ENCODE peak calls at places on chromosomes 6 and 20, in six cellular contexts. L is SJSA1, E is left lung, P is testis, J is ovary, S is heart left ventricle. W is an unnamed sample.

GRCh38 chr20:52318601-52319000 is 127.0 kb upstream of the ZFP64 start:
- DNase-seq in E (no peak), P (no peak), L (no peak), S (no peak), J (no peak), W (no peak)

GRCh38 chr20:44601801-44602204 is 19.4 kb downstream of the PKIG start:
- DNase-seq in P (peak; percentile 82), S (peak; percentile 84), L (no peak), E (no peak), J (peak; percentile 83), W (no peak)

GRCh38 chr20:31569163-31570020 is 35.7 kb upstream of the ID1 start:
- DNase-seq in J (peak; percentile 69), L (peak; percentile 78), E (no peak), P (peak; percentile 61), S (peak; percentile 66), W (peak; percentile 53)

GRCh38 chr6:53771780-53772624 is 22.8 kb upstream of the LRRC1 start:
- DNase-seq in L (no peak), E (no peak), J (no peak), S (no peak), P (no peak), W (no peak)

GRCh38 chr6:152746172-152746553 is 4.4 kb upstream of the VIP start:
- DNase-seq in L (peak; percentile 89), E (no peak), P (no peak), S (no peak), J (no peak), W (no peak)

GRCh38 chr20:20529597-20529996 is 161.7 kb downstream of the INSM1 start:
- DNase-seq in S (no peak), L (no peak), P (no peak), J (no peak), E (no peak), W (no peak)

GRCh38 chr6:108764580-108764950 is 83.7 kb upstream of the ARMC2 start:
- DNase-seq in E (no peak), L (no peak), J (no peak), P (peak; percentile 70), S (no peak), W (peak; percentile 61)

GRCh38 chr20:507933-508332 is 35.7 kb downstream of the CSNK2A1 start:
- DNase-seq in S (no peak), L (peak; percentile 23), J (no peak), E (no peak), P (no peak), W (no peak)

GRCh38 chr20:62861732-62862336 is at the start of gene TCFL5:
- DNase-seq in S (peak; percentile 91), J (peak; percentile 94), E (peak; percentile 92), P (peak; percentile 91), L (peak; percentile 66), W (peak; percentile 77)

GRCh38 chr6:148509789-148510581 is 167.3 kb downstream of the SASH1 start:
- DNase-seq in L (peak; percentile 65), P (peak; percentile 55), E (peak; percentile 63), S (peak; percentile 61), J (no peak), W (no peak)

GRCh38 chr6:53928641-53929339 is 134.0 kb downstream of the LRRC1 start:
- DNase-seq in L (no peak), E (no peak), J (no peak), S (no peak), P (no peak), W (no peak)

GRCh38 chr6:83403191-83403590 is 27.7 kb downstream of the ME1 start:
- DNase-seq in P (no peak), E (no peak), L (no peak), J (no peak), S (no peak), W (no peak)

GRCh38 chr6:29146154-29146553 is 24.6 kb upstream of the OR2J2 start:
- DNase-seq in J (no peak), L (no peak), E (no peak), P (no peak), S (no peak), W (no peak)

GRCh38 chr6:10722570-10722819 is 375 bp upstream of the TMEM14C start:
- DNase-seq in S (no peak), E (no peak), P (no peak), L (no peak), J (no peak), W (no peak)

GRCh38 chr6:654136-654535 is 2.8 kb downstream of the HUS1B start:
- DNase-seq in E (no peak), L (no peak), P (no peak), J (no peak), S (no peak), W (no peak)

GRCh38 chr6:89002523-89002922 is 39.1 kb upstream of the RNGTT start:
- DNase-seq in E (no peak), S (no peak), J (no peak), P (no peak), L (no peak), W (no peak)

GRCh38 chr6:85321926-85322325 is 128.0 kb upstream of the NT5E start:
- DNase-seq in S (no peak), L (no peak), J (no peak), E (no peak), P (no peak), W (no peak)

GRCh38 chr6:157884756-157885155 is 61.7 kb downstream of the SNX9 start:
- DNase-seq in P (no peak), J (no peak), E (no peak), S (no peak), L (no peak), W (no peak)

GRCh38 chr6:11064836-11065235 is 20.7 kb upstream of the ELOVL2 start:
- DNase-seq in E (no peak), L (no peak), S (no peak), J (no peak), P (no peak), W (no peak)

GRCh38 chr6:37516076-37516919 is 16.6 kb upstream of the CCDC167 start:
- DNase-seq in J (no peak), P (peak; percentile 50), L (peak; percentile 75), S (no peak), E (peak; percentile 40), W (peak; percentile 77)

GRCh38 chr6:169312658-169313346 is 59.2 kb upstream of the THBS2 start:
- DNase-seq in E (no peak), L (no peak), J (no peak), S (no peak), P (peak; percentile 37), W (no peak)

GRCh38 chr6:97032950-97033349 is 108.4 kb downstream of the KLHL32 start:
- DNase-seq in P (no peak), E (no peak), S (no peak), L (no peak), J (no peak), W (no peak)

GRCh38 chr6:133764011-133764812 is 124.7 kb upstream of the TCF21 start:
- DNase-seq in L (peak; percentile 98), P (no peak), J (no peak), E (no peak), S (no peak), W (no peak)
- H3K27me3 ChIP-seq in L (no peaks in the 10 kb centered on the region), P (no peaks in the 10 kb centered on the region), J (no peaks in the 10 kb centered on the region), E (no peaks in the 10 kb centered on the region), S (no peaks in the 10 kb centered on the region), W (no peaks in the 10 kb centered on the region)

GRCh38 chr6:47260021-47260420 is 49.7 kb downstream of the TNFRSF21 start:
- DNase-seq in S (no peak), E (no peak), P (no peak), J (no peak), L (no peak), W (no peak)
- H3K27me3 ChIP-seq in S (no peaks in the 10 kb centered on the region), E (no peaks in the 10 kb centered on the region), P (no peaks in the 10 kb centered on the region), J (no peaks in the 10 kb centered on the region), L (no peaks in the 10 kb centered on the region), W (no peaks in the 10 kb centered on the region)

GRCh38 chr20:19213946-19214490 is 1.6 kb downstream of the SLC24A3 start:
- DNase-seq in S (no peak), E (no peak), J (no peak), L (no peak), P (no peak), W (no peak)
- H3K27me3 ChIP-seq in S (no peaks in the 10 kb centered on the region), E (peaks cover 53% of the 10 kb centered on the region), J (no peaks in the 10 kb centered on the region), L (peaks cover 40% of the 10 kb centered on the region), P (no peaks in the 10 kb centered on the region), W (no peaks in the 10 kb centered on the region)

GRCh38 chr6:40585218-40585617 is 1.9 kb downstream of the LRFN2 start:
- DNase-seq in S (no peak), P (no peak), J (no peak), E (no peak), L (no peak), W (no peak)
- H3K27me3 ChIP-seq in S (peaks cover 20% of the 10 kb centered on the region), P (no peaks in the 10 kb centered on the region), J (no peaks in the 10 kb centered on the region), E (peaks cover 81% of the 10 kb centered on the region), L (peaks cover 35% of the 10 kb centered on the region), W (no peaks in the 10 kb centered on the region)

GRCh38 chr20:7022597-7022996 is 255.1 kb downstream of the BMP2 start:
- DNase-seq in J (no peak), S (no peak), E (no peak), P (no peak), L (no peak), W (no peak)
- H3K27me3 ChIP-seq in J (no peaks in the 10 kb centered on the region), S (no peaks in the 10 kb centered on the region), E (no peaks in the 10 kb centered on the region), P (no peaks in the 10 kb centered on the region), L (no peaks in the 10 kb centered on the region), W (no peaks in the 10 kb centered on the region)